ENCODE peak calls at places on chromosome 20, in ten cellular contexts. U is left ventricle myocardium inferior; N is brain microvascular endothelial cell; R is HS-5; C is progenitor cell of endocrine pancreas; Q is NCI-H446; V is GM10248; Z is stimulated activated CD4-positive, alpha-beta T cell treated with anti-CD3 and anti-CD28 coated beads, Interleukin-15, amount 100 ng/mL, for 1 hour; M is RPMI8226; J is NCI-H1105 treated with DMSO at 0.1 percent for 48 hours. I is an unnamed sample.
A peak's percentile ranks its signal among the peaks of the same experiment; 100 is the strongest.

GRCh38 chr20:19838495-19838894 is 80.4 kb downstream of the RIN2 start:
- DNase-seq in U (no peak), N (no peak), R (no peak), C (no peak), Q (no peak), V (no peak), Z (no peak), M (no peak), J (no peak), I (no peak)

GRCh38 chr20:43914697-43915208 is at the start of gene TOX2:
- DNase-seq in U (peak; percentile 44), N (no peak), R (no peak), C (peak; percentile 45), Q (no peak), V (peak; percentile 83), Z (peak; percentile 15), M (peak; percentile 69), J (peak; percentile 59), I (no peak)

GRCh38 chr20:63070771-63071540 is 64.2 kb upstream of the BHLHE23 start:
- DNase-seq in U (no peak), N (no peak), R (no peak), C (no peak), Q (no peak), V (no peak), Z (no peak), M (no peak), J (no peak), I (no peak)

GRCh38 chr20:63703471-63703975 is 4.3 kb downstream of the ARFRP1 start:
- DNase-seq in U (no peak), N (no peak), R (no peak), C (no peak), Q (no peak), V (no peak), Z (no peak), M (no peak), J (no peak), I (no peak)

GRCh38 chr20:16292227-16292626 is 281.0 kb downstream of the KIF16B start:
- DNase-seq in U (no peak), N (no peak), R (peak; percentile 42), C (no peak), Q (no peak), V (no peak), Z (no peak), M (no peak), J (no peak), I (no peak)

GRCh38 chr20:62955519-62956386 is 3.2 kb downstream of the SLC17A9 start:
- DNase-seq in U (no peak), N (no peak), R (no peak), C (no peak), Q (no peak), V (no peak), Z (no peak), M (no peak), J (no peak), I (no peak)

GRCh38 chr20:37518059-37518458 is 3.0 kb upstream of the NNAT start:
- DNase-seq in U (no peak), N (no peak), R (no peak), C (no peak), Q (no peak), V (no peak), Z (no peak), M (no peak), J (no peak), I (no peak)

GRCh38 chr20:23331450-23331849 is 19.1 kb upstream of the NXT1 start:
- DNase-seq in U (no peak), N (no peak), R (no peak), C (no peak), Q (no peak), V (no peak), Z (no peak), M (no peak), J (no peak), I (no peak)

GRCh38 chr20:667351-668034 is 8.1 kb downstream of the SCRT2 start:
- DNase-seq in U (peak; percentile 64), N (peak; percentile 22), R (no peak), C (peak; percentile 40), Q (peak; percentile 32), V (peak; percentile 70), Z (peak; percentile 28), M (peak; percentile 74), J (peak; percentile 14), I (no peak)

GRCh38 chr20:48716086-48716485 is 111.7 kb downstream of the PREX1 start:
- DNase-seq in U (no peak), N (no peak), R (no peak), C (no peak), Q (no peak), V (no peak), Z (peak; percentile 25), M (no peak), J (no peak), I (no peak)

GRCh38 chr20:15267935-15268334 is 930.5 kb upstream of the FLRT3 start:
- DNase-seq in U (no peak), N (no peak), R (no peak), C (no peak), Q (no peak), V (peak; percentile 21), Z (no peak), M (no peak), J (no peak), I (no peak)

GRCh38 chr20:37943501-37944455 is 40.9 kb downstream of the VSTM2L start:
- DNase-seq in U (no peak), N (no peak), R (no peak), C (no peak), Q (no peak), V (no peak), Z (no peak), M (no peak), J (no peak), I (peak; percentile 4)

GRCh38 chr20:54058420-54059139 is 11.8 kb downstream of the BCAS1 start:
- DNase-seq in U (no peak), N (no peak), R (no peak), C (no peak), Q (no peak), V (no peak), Z (no peak), M (no peak), J (no peak), I (no peak)

GRCh38 chr20:53642196-53643030 is 48.8 kb upstream of the ZNF217 start:
- DNase-seq in U (no peak), N (peak; percentile 79), R (peak; percentile 95), C (no peak), Q (no peak), V (peak; percentile 32), Z (no peak), M (peak; percentile 79), J (no peak), I (peak; percentile 54)

GRCh38 chr20:61684583-61685235 is 381.0 kb downstream of the TAF4 start:
- DNase-seq in U (no peak), N (no peak), R (no peak), C (no peak), Q (no peak), V (no peak), Z (no peak), M (no peak), J (no peak), I (no peak)

GRCh38 chr20:16518068-16518783 is 55.0 kb downstream of the KIF16B start:
- DNase-seq in U (no peak), N (peak; percentile 45), R (no peak), C (no peak), Q (peak; percentile 84), V (peak; percentile 50), Z (no peak), M (peak; percentile 47), J (peak; percentile 63), I (no peak)

GRCh38 chr20:16007164-16007563 is 566.1 kb downstream of the KIF16B start:
- DNase-seq in U (no peak), N (no peak), R (no peak), C (no peak), Q (no peak), V (peak; percentile 29), Z (no peak), M (peak; percentile 50), J (no peak), I (no peak)

GRCh38 chr20:49851991-49852390 is 39.4 kb downstream of the SLC9A8 start:
- DNase-seq in U (no peak), N (no peak), R (no peak), C (no peak), Q (no peak), V (no peak), Z (no peak), M (no peak), J (no peak), I (no peak)

GRCh38 chr20:31638317-31638716 is 605 bp downstream of the COX4I2 start:
- DNase-seq in U (no peak), N (no peak), R (no peak), C (no peak), Q (peak; percentile 79), V (no peak), Z (no peak), M (no peak), J (no peak), I (no peak)

GRCh38 chr20:1062334-1063015 is 55.9 kb upstream of the PSMF1 start:
- DNase-seq in U (no peak), N (no peak), R (no peak), C (no peak), Q (peak; percentile 26), V (no peak), Z (no peak), M (no peak), J (no peak), I (no peak)

GRCh38 chr20:54151511-54152226 is 22.1 kb downstream of the CYP24A1 start:
- DNase-seq in U (no peak), N (no peak), R (no peak), C (no peak), Q (no peak), V (no peak), Z (no peak), M (no peak), J (no peak), I (no peak)

GRCh38 chr20:21229163-21229562 is 74.0 kb upstream of the XRN2 start:
- DNase-seq in U (no peak), N (no peak), R (no peak), C (no peak), Q (no peak), V (no peak), Z (no peak), M (no peak), J (no peak), I (no peak)

GRCh38 chr20:41290804-41291389 is 26.6 kb downstream of the ZHX3 start:
- DNase-seq in U (no peak), N (no peak), R (no peak), C (no peak), Q (no peak), V (no peak), Z (no peak), M (no peak), J (no peak), I (no peak)

GRCh38 chr20:17610566-17611289 is 40.9 kb downstream of the DSTN start:
- DNase-seq in U (no peak), N (peak; percentile 12), R (no peak), C (no peak), Q (no peak), V (peak; percentile 6), Z (peak; percentile 39), M (peak; percentile 63), J (no peak), I (peak; percentile 68)

GRCh38 chr20:50303573-50304500 is 113.2 kb downstream of the CEBPB start:
- DNase-seq in U (peak; percentile 85), N (peak; percentile 67), R (peak; percentile 86), C (no peak), Q (peak; percentile 90), V (no peak), Z (no peak), M (peak; percentile 47), J (peak; percentile 69), I (no peak)

GRCh38 chr20:10077886-10078285 is 43.1 kb downstream of the ANKEF1 start:
- DNase-seq in U (no peak), N (no peak), R (no peak), C (no peak), Q (peak; percentile 78), V (no peak), Z (no peak), M (no peak), J (no peak), I (no peak)

GRCh38 chr20:50267041-50267865 is 76.6 kb downstream of the CEBPB start:
- DNase-seq in U (peak; percentile 62), N (no peak), R (no peak), C (no peak), Q (no peak), V (no peak), Z (no peak), M (no peak), J (peak; percentile 64), I (peak; percentile 79)

GRCh38 chr20:37669773-37670236 is 24.0 kb upstream of the CTNNBL1 start:
- DNase-seq in U (no peak), N (no peak), R (no peak), C (no peak), Q (no peak), V (no peak), Z (no peak), M (no peak), J (no peak), I (no peak)

I was measured in breast epithelium.